ENCODE peak calls at places on chromosomes 1 and 21, in four cellular contexts. J, L, R and S are unnamed samples. For H3K4me1, the result is how much of the 10 kb centered on the place peaks cover.

GRCh38 chr1:30912203-30912602 is 3.6 kb upstream of the SDC3 start:
- DNase-seq in L (no peak), R (no peak), J (no peak), S (no peak)

GRCh38 chr1:96525657-96526613 is 195.6 kb upstream of the PTBP2 start:
- DNase-seq in J (no peak), R (no peak), L (no peak), S (peak)

GRCh38 chr1:191963286-191963685 is 195.0 kb upstream of the RGS18 start:
- DNase-seq in L (no peak), J (no peak), R (no peak), S (no peak)

GRCh38 chr1:46675549-46676314 is 4.1 kb downstream of the TEX38 start:
- DNase-seq in L (no peak), R (no peak), J (peak), S (no peak)

GRCh38 chr21:31862078-31862477 is 10.7 kb upstream of the HUNK start:
- DNase-seq in J (no peak), L (no peak), R (no peak), S (no peak)

GRCh38 chr1:116820362-116820761 is 66.1 kb downstream of the CD2 start:
- DNase-seq in J (no peak), L (no peak), R (no peak), S (no peak)

GRCh38 chr1:198726455-198726854 is 87.6 kb downstream of the PTPRC start:
- DNase-seq in L (no peak), J (no peak), R (no peak), S (no peak)

GRCh38 chr1:90835661-90836344 is 118.7 kb upstream of the BARHL2 start:
- DNase-seq in L (no peak), J (no peak), R (peak), S (no peak)

GRCh38 chr1:203217139-203217621 is 12.3 kb downstream of the CHIT1 start:
- DNase-seq in L (no peak), J (no peak), R (peak), S (no peak)

GRCh38 chr1:21865943-21866628 is 54.0 kb downstream of the LDLRAD2 start:
- DNase-seq in L (peak), J (no peak), R (peak), S (no peak)

DNA sequence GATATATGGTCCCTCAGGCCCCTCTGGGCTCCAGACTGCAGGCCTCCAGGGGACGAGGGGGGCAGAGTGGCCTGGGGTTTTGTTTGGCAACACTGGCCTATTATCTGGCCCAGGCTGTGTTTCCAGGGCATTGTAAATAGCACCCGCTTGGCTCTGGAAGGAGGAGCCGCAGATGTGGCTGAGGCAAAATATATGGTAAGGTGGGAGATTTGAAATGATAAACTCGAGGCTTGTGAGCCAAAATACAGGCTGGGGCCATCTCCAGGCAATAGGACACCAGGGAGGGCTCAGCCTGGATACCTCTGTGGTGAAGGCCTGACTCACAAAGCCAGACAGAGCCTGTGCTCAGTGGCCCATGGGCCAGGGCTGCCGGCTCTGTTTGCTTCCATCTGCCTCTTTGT is 14.0 kb downstream of the NAV1 start:
- DNase-seq in L (no peak), J (no peak), R (no peak), S (no peak)
- H3K4me1 ChIP-seq in L (under half), J (under half), R (under half), S (half or more)

GRCh38 chr1:167101754-167102153 is 7.9 kb downstream of the STYXL2 start:
- DNase-seq in L (no peak), R (no peak), J (no peak), S (no peak)

GRCh38 chr1:167103236-167103894 is 9.5 kb downstream of the STYXL2 start:
- DNase-seq in R (no peak), L (peak), J (no peak), S (no peak)

GRCh38 chr1:167105841-167106461 is 12.1 kb downstream of the STYXL2 start:
- DNase-seq in L (no peak), R (no peak), J (no peak), S (no peak)

GRCh38 chr1:167107456-167107855 is 13.6 kb downstream of the STYXL2 start:
- DNase-seq in L (no peak), R (no peak), J (no peak), S (no peak)

GRCh38 chr1:167105150-167105840 is 11.4 kb downstream of the STYXL2 start:
- DNase-seq in L (no peak), R (no peak), J (no peak), S (no peak)
- H3K4me1 ChIP-seq in L (under half), R (under half), J (under half), S (under half)

GRCh38 chr1:154847891-154848290 is 22.2 kb downstream of the KCNN3 start:
- DNase-seq in R (no peak), J (no peak), L (no peak), S (no peak)
- H3K4me1 ChIP-seq in R (under half), J (under half), L (under half), S (under half)

GRCh38 chr1:66374148-66374547 is 159.8 kb upstream of the SGIP1 start:
- DNase-seq in L (no peak), R (no peak), J (no peak), S (no peak)
- H3K4me1 ChIP-seq in L (under half), R (under half), J (half or more), S (under half)

GRCh38 chr1:173113015-173113741 is 62.4 kb upstream of the TNFSF18 start:
- DNase-seq in J (no peak), R (no peak), L (no peak), S (no peak)
- H3K4me1 ChIP-seq in J (under half), R (under half), L (under half), S (under half)

GRCh38 chr1:64516301-64516700 is 46.4 kb downstream of the CACHD1 start:
- DNase-seq in R (no peak), J (no peak), L (no peak), S (no peak)
- H3K4me1 ChIP-seq in R (under half), J (under half), L (under half), S (under half)

GRCh38 chr1:225881081-225882007 is 836 bp downstream of the TMEM63A start:
- DNase-seq in J (peak), L (no peak), R (no peak), S (peak)

GRCh38 chr1:225878282-225878681 is 3.9 kb downstream of the TMEM63A start:
- DNase-seq in L (no peak), J (no peak), R (no peak), S (no peak)

GRCh38 chr1:225880210-225880584 is 2.0 kb downstream of the TMEM63A start:
- DNase-seq in R (no peak), L (no peak), J (no peak), S (no peak)

GRCh38 chr1:225880636-225881035 is 1.5 kb downstream of the TMEM63A start:
- DNase-seq in L (no peak), J (no peak), R (no peak), S (no peak)

DNA sequence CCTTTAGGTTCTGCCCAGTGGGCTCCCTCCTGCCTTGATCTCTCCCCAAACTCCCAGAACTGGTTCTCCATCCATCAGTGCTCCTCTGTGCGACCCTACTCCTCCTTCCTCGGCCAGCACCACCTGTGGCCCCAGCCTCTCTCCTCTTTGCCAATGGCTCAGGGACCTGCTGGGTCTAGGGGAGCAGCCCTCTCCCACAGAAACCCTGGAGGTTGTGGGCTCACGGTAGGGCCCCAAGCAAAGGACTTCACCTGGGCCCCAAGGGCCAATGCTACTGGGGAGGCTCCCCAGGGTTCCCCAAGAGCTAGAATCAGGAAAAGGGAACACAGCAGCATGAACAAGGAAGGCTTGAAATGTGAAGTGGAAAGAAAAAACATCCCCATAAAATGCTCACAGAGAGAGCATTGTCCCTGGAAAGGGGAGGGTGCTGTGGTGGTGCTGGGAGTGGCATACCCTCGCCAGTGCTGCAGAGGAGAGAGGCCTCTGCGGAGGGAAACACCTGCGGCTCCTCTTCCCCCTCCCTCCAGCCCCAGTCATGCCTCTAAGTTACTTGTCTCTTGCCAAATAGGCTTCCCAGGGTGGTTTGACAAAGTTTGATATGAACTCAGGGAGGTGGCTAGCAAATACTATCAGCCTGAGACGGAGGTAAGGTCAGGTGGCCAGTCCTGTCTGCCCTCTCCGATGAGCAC is 2.5 kb downstream of the TMEM63A start:
- DNase-seq in J (no peak), R (no peak), L (no peak), S (no peak)
- H3K4me1 ChIP-seq in J (half or more), R (under half), L (under half), S (under half)